ENCODE peak calls at places on chromosomes 7 and 10, in four cellular contexts. One of them, this sample, is unnamed.

GRCh38 chr10:118035358-118036031 is 11.2 kb downstream of the RAB11FIP2 start:
- DNase-seq in HuH-7.5: no peak
- DNase-seq in CD4-positive, alpha-beta T cell: no peak
- DNase-seq in epithelial cell of esophagus: peak
- DNase-seq in this sample: no peak

GRCh38 chr10:64873959-64874358 is 1352.8 kb downstream of the REEP3 start:
- DNase-seq in HuH-7.5: no peak
- DNase-seq in epithelial cell of esophagus: no peak
- DNase-seq in CD4-positive, alpha-beta T cell: no peak
- DNase-seq in this sample: no peak

GRCh38 chr10:74078037-74078436 is 72.6 kb downstream of the AP3M1 start:
- DNase-seq in epithelial cell of esophagus: no peak
- DNase-seq in CD4-positive, alpha-beta T cell: no peak
- DNase-seq in HuH-7.5: no peak
- DNase-seq in this sample: peak

GRCh38 chr10:90866050-90866598 is 5.7 kb upstream of the RPP30 start:
- DNase-seq in HuH-7.5: no peak
- DNase-seq in CD4-positive, alpha-beta T cell: no peak
- DNase-seq in epithelial cell of esophagus: no peak
- DNase-seq in this sample: no peak

GRCh38 chr7:22154130-22154529 is 202.8 kb downstream of the RAPGEF5 start:
- DNase-seq in HuH-7.5: no peak
- DNase-seq in epithelial cell of esophagus: no peak
- DNase-seq in CD4-positive, alpha-beta T cell: no peak
- DNase-seq in this sample: no peak

GRCh38 chr7:121447191-121447920 is 51.2 kb upstream of the FAM3C start:
- DNase-seq in epithelial cell of esophagus: no peak
- DNase-seq in HuH-7.5: no peak
- DNase-seq in CD4-positive, alpha-beta T cell: no peak
- DNase-seq in this sample: peak

GRCh38 chr10:110077436-110078120 is 69.8 kb downstream of the ADD3 start:
- DNase-seq in HuH-7.5: peak
- DNase-seq in epithelial cell of esophagus: no peak
- DNase-seq in CD4-positive, alpha-beta T cell: peak
- DNase-seq in this sample: peak

GRCh38 chr10:1293636-1294440 is 237.7 kb downstream of the WDR37 start:
- DNase-seq in HuH-7.5: no peak
- DNase-seq in CD4-positive, alpha-beta T cell: no peak
- DNase-seq in epithelial cell of esophagus: no peak
- DNase-seq in this sample: no peak

GRCh38 chr7:158317238-158318205 is 270.1 kb downstream of the PTPRN2 start:
- DNase-seq in HuH-7.5: no peak
- DNase-seq in epithelial cell of esophagus: no peak
- DNase-seq in CD4-positive, alpha-beta T cell: no peak
- DNase-seq in this sample: no peak

GRCh38 chr10:130218181-130218641 is 82.0 kb downstream of the GLRX3 start:
- DNase-seq in CD4-positive, alpha-beta T cell: no peak
- DNase-seq in epithelial cell of esophagus: no peak
- DNase-seq in HuH-7.5: no peak
- DNase-seq in this sample: no peak

GRCh38 chr10:60878224-60878623 is 65.8 kb downstream of the RHOBTB1 start:
- DNase-seq in CD4-positive, alpha-beta T cell: no peak
- DNase-seq in HuH-7.5: no peak
- DNase-seq in epithelial cell of esophagus: peak
- DNase-seq in this sample: peak

GRCh38 chr7:151017953-151018420 is 6.3 kb downstream of the ATG9B start:
- DNase-seq in CD4-positive, alpha-beta T cell: peak
- DNase-seq in epithelial cell of esophagus: peak
- DNase-seq in HuH-7.5: peak
- DNase-seq in this sample: peak

This sample was measured in myocyte.